ENCODE peak calls at places on chromosome 6, in seven cellular contexts. One of them, this sample, is unnamed.

GRCh38 chr6:142377112-142377848 is 75.5 kb downstream of the ADGRG6 start:
- DNase-seq in GM23338: peak
- DNase-seq in GM23248: no peak
- DNase-seq in neural progenitor cell: peak
- DNase-seq in HCT116: peak
- DNase-seq in MM.1S: no peak
- DNase-seq in OCI-LY7: no peak
- DNase-seq in this sample: peak

GRCh38 chr6:105136433-105137350 is 43.1 kb downstream of the POPDC3 start:
- DNase-seq in GM23338: peak
- DNase-seq in GM23248: peak
- DNase-seq in neural progenitor cell: peak
- DNase-seq in HCT116: no peak
- DNase-seq in MM.1S: peak
- DNase-seq in OCI-LY7: no peak
- DNase-seq in this sample: no peak

GRCh38 chr6:116100419-116101297 is at the start of gene NT5DC1:
- DNase-seq in GM23338: peak
- DNase-seq in GM23248: peak
- DNase-seq in neural progenitor cell: peak
- DNase-seq in HCT116: peak
- DNase-seq in MM.1S: peak
- DNase-seq in OCI-LY7: peak
- DNase-seq in this sample: peak

GRCh38 chr6:3253597-3253961 is 5.2 kb upstream of the PSMG4 start:
- DNase-seq in GM23338: no peak
- DNase-seq in GM23248: no peak
- DNase-seq in neural progenitor cell: no peak
- DNase-seq in HCT116: no peak
- DNase-seq in MM.1S: no peak
- DNase-seq in OCI-LY7: no peak
- DNase-seq in this sample: no peak

GRCh38 chr6:20377623-20378265 is 23.9 kb upstream of the E2F3 start:
- DNase-seq in GM23338: no peak
- DNase-seq in GM23248: peak
- DNase-seq in neural progenitor cell: no peak
- DNase-seq in HCT116: no peak
- DNase-seq in MM.1S: peak
- DNase-seq in OCI-LY7: peak
- DNase-seq in this sample: peak

GRCh38 chr6:95685817-95686216 is 108.5 kb downstream of the MANEA start:
- DNase-seq in GM23338: peak
- DNase-seq in GM23248: no peak
- DNase-seq in neural progenitor cell: peak
- DNase-seq in HCT116: no peak
- DNase-seq in MM.1S: no peak
- DNase-seq in OCI-LY7: no peak
- DNase-seq in this sample: no peak

GRCh38 chr6:53771780-53772624 is 22.8 kb upstream of the LRRC1 start:
- DNase-seq in GM23338: no peak
- DNase-seq in GM23248: peak
- DNase-seq in neural progenitor cell: no peak
- DNase-seq in HCT116: no peak
- DNase-seq in MM.1S: no peak
- DNase-seq in OCI-LY7: no peak
- DNase-seq in this sample: peak

GRCh38 chr6:36131517-36132220 is 1.4 kb downstream of the MAPK13 start:
- DNase-seq in GM23338: no peak
- DNase-seq in GM23248: peak
- DNase-seq in neural progenitor cell: no peak
- DNase-seq in HCT116: no peak
- DNase-seq in MM.1S: peak
- DNase-seq in OCI-LY7: peak
- DNase-seq in this sample: peak

GRCh38 chr6:136962661-136963060 is 40.6 kb downstream of the SLC35D3 start:
- DNase-seq in GM23338: peak
- DNase-seq in GM23248: no peak
- DNase-seq in neural progenitor cell: peak
- DNase-seq in HCT116: no peak
- DNase-seq in MM.1S: no peak
- DNase-seq in OCI-LY7: no peak
- DNase-seq in this sample: no peak

GRCh38 chr6:144151010-144151727 is 852 bp downstream of the STX11 start:
- DNase-seq in GM23338: peak
- DNase-seq in GM23248: peak
- DNase-seq in neural progenitor cell: peak
- DNase-seq in HCT116: no peak
- DNase-seq in MM.1S: peak
- DNase-seq in OCI-LY7: peak
- DNase-seq in this sample: peak

GRCh38 chr6:85458782-85459181 is 8.9 kb downstream of the NT5E start:
- DNase-seq in GM23338: peak
- DNase-seq in GM23248: no peak
- DNase-seq in neural progenitor cell: no peak
- DNase-seq in HCT116: no peak
- DNase-seq in MM.1S: no peak
- DNase-seq in OCI-LY7: no peak
- DNase-seq in this sample: peak

GRCh38 chr6:2523061-2523460 is 227.7 kb downstream of the MYLK4 start:
- DNase-seq in GM23338: no peak
- DNase-seq in GM23248: no peak
- DNase-seq in neural progenitor cell: no peak
- DNase-seq in HCT116: no peak
- DNase-seq in MM.1S: no peak
- DNase-seq in OCI-LY7: no peak
- DNase-seq in this sample: no peak

GRCh38 chr6:43984442-43985321 is 142.6 kb downstream of the MRPL14 start:
- DNase-seq in GM23338: no peak
- DNase-seq in GM23248: peak
- DNase-seq in neural progenitor cell: no peak
- DNase-seq in HCT116: no peak
- DNase-seq in MM.1S: no peak
- DNase-seq in OCI-LY7: no peak
- DNase-seq in this sample: no peak

GRCh38 chr6:154615483-154616025 is 105.1 kb upstream of the CNKSR3 start:
- DNase-seq in GM23338: peak
- DNase-seq in GM23248: peak
- DNase-seq in neural progenitor cell: no peak
- DNase-seq in HCT116: peak
- DNase-seq in MM.1S: no peak
- DNase-seq in OCI-LY7: no peak
- DNase-seq in this sample: peak

GRCh38 chr6:159778131-159778530 is 11.3 kb downstream of the TCP1 start:
- DNase-seq in GM23338: no peak
- DNase-seq in GM23248: no peak
- DNase-seq in neural progenitor cell: no peak
- DNase-seq in HCT116: no peak
- DNase-seq in MM.1S: no peak
- DNase-seq in OCI-LY7: no peak
- DNase-seq in this sample: no peak

GRCh38 chr6:69827491-69827890 is 30.7 kb upstream of the LMBRD1 start:
- DNase-seq in GM23338: peak
- DNase-seq in GM23248: peak
- DNase-seq in neural progenitor cell: no peak
- DNase-seq in HCT116: no peak
- DNase-seq in MM.1S: no peak
- DNase-seq in OCI-LY7: no peak
- DNase-seq in this sample: peak

DNA sequence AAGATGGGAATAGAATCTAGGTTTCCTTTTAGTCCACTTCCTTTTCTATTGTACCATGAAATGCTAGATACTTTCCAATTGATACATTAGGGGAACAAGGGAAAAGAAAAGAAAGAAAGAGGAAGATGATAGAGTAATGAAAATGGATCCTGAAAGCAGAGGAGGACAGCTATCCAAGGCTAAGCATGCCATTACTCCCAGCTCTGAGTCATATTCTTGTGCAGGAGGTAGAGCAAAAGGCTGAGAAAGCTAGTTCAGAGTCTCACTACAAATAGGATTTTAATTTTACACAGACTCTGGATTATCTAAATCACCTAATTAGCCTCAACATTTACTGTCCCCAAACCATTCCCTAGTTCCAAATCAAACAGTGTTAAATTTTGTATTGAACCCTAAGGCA is 23.6 kb downstream of the RWDD2A start:
- DNase-seq in GM23338: no peak
- DNase-seq in GM23248: peak
- DNase-seq in neural progenitor cell: no peak
- DNase-seq in HCT116: no peak
- DNase-seq in MM.1S: no peak
- DNase-seq in OCI-LY7: no peak
- DNase-seq in this sample: no peak
- TF ChIP-seq EZH2phosphoT487 in GM23338: no peak
- TF ChIP-seq EZH2phosphoT487 in GM23248: no peak
- TF ChIP-seq EZH2phosphoT487 in neural progenitor cell: no peak
- TF ChIP-seq EZH2phosphoT487 in HCT116: no peak
- TF ChIP-seq EZH2phosphoT487 in MM.1S: no peak
- TF ChIP-seq EZH2phosphoT487 in OCI-LY7: no peak
- TF ChIP-seq EZH2phosphoT487 in this sample: no peak

GRCh38 chr6:131015192-131015591 is 47.9 kb downstream of the EPB41L2 start:
- DNase-seq in GM23338: no peak
- DNase-seq in GM23248: no peak
- DNase-seq in neural progenitor cell: no peak
- DNase-seq in HCT116: no peak
- DNase-seq in MM.1S: no peak
- DNase-seq in OCI-LY7: no peak
- DNase-seq in this sample: no peak

GRCh38 chr6:131013495-131013894 is 49.5 kb downstream of the EPB41L2 start:
- DNase-seq in GM23338: no peak
- DNase-seq in GM23248: peak
- DNase-seq in neural progenitor cell: no peak
- DNase-seq in HCT116: no peak
- DNase-seq in MM.1S: no peak
- DNase-seq in OCI-LY7: no peak
- DNase-seq in this sample: no peak

GRCh38 chr6:131017962-131018361 is 45.1 kb downstream of the EPB41L2 start:
- DNase-seq in GM23338: no peak
- DNase-seq in GM23248: no peak
- DNase-seq in neural progenitor cell: no peak
- DNase-seq in HCT116: no peak
- DNase-seq in MM.1S: no peak
- DNase-seq in OCI-LY7: no peak
- DNase-seq in this sample: no peak

GRCh38 chr6:131014080-131014776 is 48.8 kb downstream of the EPB41L2 start:
- DNase-seq in GM23338: no peak
- DNase-seq in GM23248: no peak
- DNase-seq in neural progenitor cell: no peak
- DNase-seq in HCT116: no peak
- DNase-seq in MM.1S: no peak
- DNase-seq in OCI-LY7: no peak
- DNase-seq in this sample: no peak

DNA sequence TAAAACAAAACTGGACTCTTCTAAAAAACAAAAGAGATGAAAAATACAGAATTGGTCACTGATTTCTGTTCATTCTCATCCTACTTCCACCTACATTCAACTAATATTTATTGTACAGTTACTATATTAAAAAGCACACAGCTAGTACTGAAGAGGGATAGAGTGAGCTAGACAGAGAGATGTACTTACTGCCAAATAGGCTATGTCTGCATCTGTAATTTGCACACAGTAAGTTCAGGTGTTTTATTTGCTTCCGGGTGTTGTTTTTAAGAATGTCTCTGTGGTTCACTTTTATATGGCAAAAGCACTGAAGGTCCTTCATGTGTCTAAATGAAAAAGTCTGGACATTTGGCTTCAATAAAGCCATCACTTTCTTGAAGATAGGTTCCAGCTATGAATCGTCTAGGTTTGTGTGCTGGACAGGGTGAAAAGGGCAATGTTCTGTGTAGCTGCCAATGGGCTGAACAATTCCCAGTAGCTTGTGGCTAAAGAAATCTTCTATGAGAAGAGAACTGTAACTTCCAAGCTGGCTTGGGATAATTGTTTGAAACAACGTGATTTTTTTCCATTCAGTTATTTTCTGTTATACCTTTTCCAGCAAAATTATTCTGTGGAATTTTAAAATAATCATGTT is 47.3 kb downstream of the EPB41L2 start:
- DNase-seq in GM23338: no peak
- DNase-seq in GM23248: peak
- DNase-seq in neural progenitor cell: no peak
- DNase-seq in HCT116: no peak
- DNase-seq in MM.1S: no peak
- DNase-seq in OCI-LY7: no peak
- DNase-seq in this sample: no peak
- H3K4me2 ChIP-seq in GM23338: no peak
- H3K4me2 ChIP-seq in GM23248: peak
- H3K4me2 ChIP-seq in neural progenitor cell: no peak
- H3K4me2 ChIP-seq in HCT116: no peak
- H3K4me2 ChIP-seq in MM.1S: no peak
- H3K4me2 ChIP-seq in OCI-LY7: no peak
- H3K4me2 ChIP-seq in this sample: no peak

GRCh38 chr6:167244064-167244949 is 46.8 kb upstream of the UNC93A start:
- DNase-seq in GM23338: no peak
- DNase-seq in GM23248: no peak
- DNase-seq in neural progenitor cell: no peak
- DNase-seq in HCT116: no peak
- DNase-seq in MM.1S: no peak
- DNase-seq in OCI-LY7: no peak
- DNase-seq in this sample: no peak
- TF ChIP-seq EZH2phosphoT487 in GM23338: no peak
- TF ChIP-seq EZH2phosphoT487 in GM23248: no peak
- TF ChIP-seq EZH2phosphoT487 in neural progenitor cell: no peak
- TF ChIP-seq EZH2phosphoT487 in HCT116: no peak
- TF ChIP-seq EZH2phosphoT487 in MM.1S: no peak
- TF ChIP-seq EZH2phosphoT487 in OCI-LY7: no peak
- TF ChIP-seq EZH2phosphoT487 in this sample: no peak

GRCh38 chr6:72824833-72825232 is 203.0 kb downstream of the KCNQ5 start:
- DNase-seq in GM23338: no peak
- DNase-seq in GM23248: no peak
- DNase-seq in neural progenitor cell: no peak
- DNase-seq in HCT116: no peak
- DNase-seq in MM.1S: no peak
- DNase-seq in OCI-LY7: no peak
- DNase-seq in this sample: no peak

GRCh38 chr6:72828904-72829303 is 207.0 kb downstream of the KCNQ5 start:
- DNase-seq in GM23338: no peak
- DNase-seq in GM23248: no peak
- DNase-seq in neural progenitor cell: no peak
- DNase-seq in HCT116: no peak
- DNase-seq in MM.1S: no peak
- DNase-seq in OCI-LY7: no peak
- DNase-seq in this sample: no peak

GRCh38 chr6:72826744-72827438 is 205.0 kb downstream of the KCNQ5 start:
- DNase-seq in GM23338: no peak
- DNase-seq in GM23248: peak
- DNase-seq in neural progenitor cell: no peak
- DNase-seq in HCT116: no peak
- DNase-seq in MM.1S: no peak
- DNase-seq in OCI-LY7: no peak
- DNase-seq in this sample: peak

GRCh38 chr6:72825265-72825918 is 203.5 kb downstream of the KCNQ5 start:
- DNase-seq in GM23338: no peak
- DNase-seq in GM23248: peak
- DNase-seq in neural progenitor cell: no peak
- DNase-seq in HCT116: no peak
- DNase-seq in MM.1S: no peak
- DNase-seq in OCI-LY7: no peak
- DNase-seq in this sample: peak

DNA sequence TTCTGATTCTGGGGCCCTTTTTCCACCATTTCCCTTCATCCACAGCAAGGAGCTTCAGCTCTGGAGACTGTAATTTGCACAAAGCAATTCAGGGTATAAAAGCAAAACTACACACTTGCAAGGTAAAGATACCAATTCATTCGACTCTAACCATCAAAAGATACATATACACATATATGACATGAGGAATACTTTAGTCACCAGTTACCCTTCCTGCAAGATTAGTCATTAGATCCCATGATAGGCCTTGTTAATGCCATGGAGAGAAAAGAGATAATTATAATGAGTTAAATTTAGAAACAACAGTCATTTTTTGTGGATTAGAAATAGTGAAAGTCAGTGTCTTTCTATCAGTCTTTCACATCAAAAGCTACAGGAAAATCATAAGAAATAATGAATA is 204.2 kb downstream of the KCNQ5 start:
- DNase-seq in GM23338: no peak
- DNase-seq in GM23248: peak
- DNase-seq in neural progenitor cell: no peak
- DNase-seq in HCT116: no peak
- DNase-seq in MM.1S: no peak
- DNase-seq in OCI-LY7: no peak
- DNase-seq in this sample: peak
- H3K4me2 ChIP-seq in GM23338: no peak
- H3K4me2 ChIP-seq in GM23248: peak
- H3K4me2 ChIP-seq in neural progenitor cell: no peak
- H3K4me2 ChIP-seq in HCT116: no peak
- H3K4me2 ChIP-seq in MM.1S: no peak
- H3K4me2 ChIP-seq in OCI-LY7: no peak
- H3K4me2 ChIP-seq in this sample: peak

This sample was measured in PC-3.